ENCODE peak calls at places on chromosomes 11 and 22, in five cellular contexts. D is tibial artery, G is tibial nerve, H is coronary artery, R is IMR-90. U is an unnamed sample.

GRCh38 chr22:24510694-24511625 is 15.8 kb downstream of the UPB1 start:
- DNase-seq in D (no peak), H (no peak), R (peak), G (no peak), U (no peak)

GRCh38 chr11:72975778-72976520 is 161.7 kb downstream of the ATG16L2 start:
- DNase-seq in H (no peak), D (no peak), R (peak), G (no peak), U (no peak)

GRCh38 chr11:47276923-47277322 is 7.0 kb downstream of the MADD start:
- DNase-seq in H (no peak), D (no peak), R (no peak), G (no peak), U (no peak)

GRCh38 chr11:71252782-71253730 is 679 bp upstream of the SHANK2 start:
- DNase-seq in G (no peak), H (no peak), R (peak), D (no peak), U (no peak)

GRCh38 chr22:49554296-49554625 is 273.4 kb downstream of the BRD1 start:
- DNase-seq in R (no peak), G (no peak), D (no peak), H (no peak), U (peak)

GRCh38 chr11:118916842-118917388 is 8.8 kb downstream of the BCL9L start:
- DNase-seq in D (peak), H (peak), R (peak), G (no peak), U (no peak)

GRCh38 chr22:18909556-18909955 is 3.4 kb downstream of the DGCR6 start:
- DNase-seq in G (no peak), R (no peak), H (no peak), D (no peak), U (no peak)

GRCh38 chr11:1931791-1932480 is 12.4 kb downstream of the TNNT3 start:
- DNase-seq in H (no peak), D (no peak), G (no peak), R (no peak), U (no peak)

GRCh38 chr11:72039108-72039850 is 40.6 kb downstream of the IL18BP start:
- DNase-seq in R (peak), G (no peak), H (no peak), D (peak), U (no peak)

GRCh38 chr11:30454108-30454507 is 131.2 kb downstream of the ARL14EP start:
- DNase-seq in R (no peak), H (no peak), D (no peak), G (no peak), U (no peak)

GRCh38 chr11:47449541-47449940 is 605 bp upstream of the RAPSN start:
- DNase-seq in R (no peak), D (no peak), G (no peak), H (no peak), U (no peak)

GRCh38 chr11:63839508-63840355 is 822 bp downstream of the MARK2 start:
- DNase-seq in R (no peak), G (peak), D (no peak), H (no peak), U (no peak)

GRCh38 chr11:96045622-96046456 is 121.9 kb upstream of the MTMR2 start:
- DNase-seq in D (peak), R (peak), H (peak), G (peak), U (peak)

GRCh38 chr11:1086171-1087102 is 11.8 kb downstream of the MUC2 start:
- DNase-seq in R (no peak), H (no peak), G (no peak), D (peak), U (peak)

GRCh38 chr11:823441-824291 is 4.1 kb upstream of the CRACR2B start:
- DNase-seq in H (no peak), R (no peak), D (no peak), G (no peak), U (no peak)

GRCh38 chr11:116835042-116835772 is 2.2 kb downstream of the APOA1 start:
- DNase-seq in D (no peak), G (no peak), H (no peak), R (no peak), U (no peak)

GRCh38 chr22:41910599-41911291 is 4.1 kb downstream of the SHISA8 start:
- DNase-seq in H (no peak), G (no peak), R (no peak), D (peak), U (no peak)

GRCh38 chr11:70557742-70558485 is 159.6 kb downstream of the CTTN start:
- DNase-seq in D (no peak), H (no peak), R (no peak), G (no peak), U (no peak)

GRCh38 chr22:49009359-49010063 is 818.2 kb downstream of the BRD1 start:
- DNase-seq in G (no peak), H (peak), R (no peak), D (no peak), U (no peak)

GRCh38 chr11:116144387-116144958 is 628.3 kb downstream of the BUD13 start:
- DNase-seq in R (no peak), G (no peak), D (no peak), H (no peak), U (no peak)

GRCh38 chr11:134923441-134923840 is 511.4 kb upstream of the B3GAT1 start:
- DNase-seq in H (no peak), D (no peak), R (no peak), G (no peak), U (no peak)

DNA sequence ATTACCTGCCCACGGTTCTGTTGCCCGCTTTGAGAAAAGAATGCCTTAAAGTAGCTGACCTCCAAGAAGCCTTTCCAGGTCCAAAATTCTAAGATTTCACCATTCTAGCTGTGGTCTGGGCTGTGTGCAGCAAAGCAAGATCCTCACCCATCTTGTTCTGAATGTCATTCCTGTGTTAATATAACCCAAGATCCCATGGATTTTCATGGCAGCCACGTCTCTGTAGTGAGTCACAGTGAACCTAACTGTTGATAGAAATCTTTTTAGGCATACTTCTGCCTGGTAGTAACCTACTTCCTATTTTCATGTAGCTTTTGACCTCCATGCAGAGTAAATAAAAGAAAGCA is 210.0 kb downstream of the NAV2 start:
- DNase-seq in G (no peak), R (peak), H (no peak), D (no peak), U (no peak)
- H3K4me3 ChIP-seq in G (no peak), R (no peak), H (no peak), D (no peak), U (no peak)

DNA sequence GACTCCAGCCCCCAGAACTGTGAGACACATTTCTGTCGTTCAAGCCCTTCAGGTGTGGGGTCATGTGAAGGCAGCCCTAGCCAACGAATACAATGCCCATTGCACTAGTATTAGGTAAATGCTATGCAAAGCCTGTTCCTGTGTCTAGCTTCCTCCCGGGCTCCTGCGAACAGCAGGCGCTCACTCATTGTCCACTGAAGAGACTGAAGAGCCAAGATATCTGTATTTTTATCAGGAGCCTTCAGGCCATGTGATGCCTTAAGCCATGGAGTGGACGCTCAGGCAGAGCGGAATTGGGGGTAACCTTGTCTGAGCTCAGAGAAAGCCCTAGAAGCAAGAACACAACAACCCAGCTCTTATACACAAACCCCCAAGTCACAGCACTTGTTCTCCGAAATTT is 4.2 kb upstream of the TMPRSS6 start:
- DNase-seq in G (no peak), D (no peak), R (no peak), H (no peak), U (no peak)
- H3K4me3 ChIP-seq in G (no peak), D (no peak), R (no peak), H (no peak), U (no peak)

GRCh38 chr22:46250783-46251125 is 661 bp upstream of the CDPF1 start:
- DNase-seq in H (no peak), R (no peak), D (no peak), G (no peak), U (no peak)

GRCh38 chr22:46247443-46247975 is 2.6 kb downstream of the CDPF1 start:
- DNase-seq in R (no peak), H (no peak), D (peak), G (no peak), U (no peak)

GRCh38 chr22:46251816-46252380 is 1.8 kb upstream of the CDPF1 start:
- DNase-seq in H (no peak), D (no peak), R (no peak), G (no peak), U (no peak)

GRCh38 chr22:46250035-46250782 is at the start of gene CDPF1:
- DNase-seq in G (peak), H (peak), D (peak), R (peak), U (peak)

DNA sequence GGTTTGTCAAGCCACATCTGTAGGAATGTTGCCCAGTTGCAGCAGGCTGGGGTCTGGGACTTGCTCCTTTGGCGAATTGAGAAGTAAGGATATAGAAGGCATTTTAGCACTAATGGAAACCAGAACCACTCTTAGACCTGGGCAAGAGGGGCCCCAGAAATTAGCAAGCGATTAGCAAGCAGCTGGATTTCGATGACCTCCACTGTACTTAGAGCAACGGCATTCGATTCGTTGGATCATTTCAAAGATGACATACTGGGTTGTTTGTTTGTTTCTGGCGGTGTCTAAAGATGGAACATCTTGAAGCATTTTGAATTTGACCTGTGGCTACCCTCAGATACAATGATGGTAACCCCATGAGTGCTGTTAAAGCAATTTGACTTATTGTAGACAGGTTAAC is 1.2 kb upstream of the CDPF1 start:
- DNase-seq in R (no peak), G (no peak), D (no peak), H (no peak), U (no peak)
- H3K4me3 ChIP-seq in R (peak), G (peak), D (peak), H (peak), U (peak)

GRCh38 chr11:10679644-10680043 is 13.9 kb downstream of the IRAG1 start:
- DNase-seq in R (no peak), G (no peak), H (no peak), D (no peak), U (no peak)

GRCh38 chr11:10674440-10674855 is 19.1 kb downstream of the IRAG1 start:
- DNase-seq in G (peak), R (no peak), H (peak), D (peak), U (no peak)

GRCh38 chr11:10678106-10678505 is 15.4 kb downstream of the IRAG1 start:
- DNase-seq in G (no peak), D (no peak), H (no peak), R (no peak), U (no peak)

GRCh38 chr11:10673476-10674062 is 20.0 kb downstream of the IRAG1 start:
- DNase-seq in G (no peak), D (no peak), R (peak), H (no peak), U (no peak)

DNA sequence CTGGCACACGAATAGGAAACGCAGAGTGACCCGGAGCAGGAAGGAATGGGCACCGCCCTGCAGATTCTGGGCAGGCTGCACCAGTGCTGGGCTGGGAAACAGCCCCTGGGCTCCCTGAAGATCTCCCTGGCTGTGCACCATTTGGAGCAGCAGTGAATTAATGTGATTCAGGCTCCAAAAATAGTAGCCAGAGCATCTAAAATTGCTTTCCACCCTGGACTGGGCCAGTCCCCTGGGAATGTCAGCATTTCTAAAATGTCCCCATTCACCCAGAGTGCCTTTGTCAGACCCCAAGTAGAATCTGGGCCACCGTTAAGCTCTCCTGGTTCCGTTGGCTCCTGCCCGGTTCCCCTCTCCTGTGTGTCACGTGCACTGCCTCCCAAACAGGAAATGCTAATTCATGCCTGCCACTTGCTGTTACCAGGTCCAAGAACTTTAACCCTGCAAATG is 18.5 kb downstream of the IRAG1 start:
- DNase-seq in D (peak), H (peak), R (no peak), G (peak), U (no peak)
- H3K4me3 ChIP-seq in D (peak), H (peak), R (no peak), G (peak), U (peak)